ENCODE peak calls at places on chromosomes 13 and 19, in seven cellular contexts. N is fibroblast of pulmonary artery, E is progenitor cell of endocrine pancreas, M is dorsolateral prefrontal cortex, D is HFF-Myc, Y is H9, F is breast epithelium. H is an unnamed sample.

GRCh38 chr19:13833330-13834265 is 38.4 kb downstream of the ZSWIM4 start:
- DNase-seq in N (peak), E (peak), M (peak), D (no peak), Y (peak), F (peak), H (peak)

GRCh38 chr19:917323-918151 is at the start of gene KISS1R:
- DNase-seq in N (no peak), E (peak), M (no peak), D (no peak), Y (peak), F (no peak), H (no peak)

GRCh38 chr13:28958018-28958417 is 137.9 kb downstream of the MTUS2 start:
- DNase-seq in N (no peak), E (no peak), M (no peak), D (no peak), Y (no peak), F (no peak), H (no peak)

GRCh38 chr13:34201050-34201913 is 383.3 kb downstream of the RFC3 start:
- DNase-seq in N (peak), E (no peak), M (no peak), D (no peak), Y (no peak), F (no peak), H (peak)

GRCh38 chr19:44764975-44765948 is 12.4 kb upstream of the CBLC start:
- DNase-seq in N (peak), E (no peak), M (no peak), D (no peak), Y (no peak), F (no peak), H (no peak)

GRCh38 chr13:112522578-112522977 is 65.4 kb downstream of the TUBGCP3 start:
- DNase-seq in N (no peak), E (no peak), M (no peak), D (peak), Y (no peak), F (no peak), H (no peak)

GRCh38 chr13:77374786-77375185 is 47.9 kb upstream of the MYCBP2 start:
- DNase-seq in N (no peak), E (no peak), M (no peak), D (no peak), Y (no peak), F (no peak), H (no peak)

GRCh38 chr19:16298334-16298733 is 26.3 kb upstream of the KLF2 start:
- DNase-seq in N (no peak), E (no peak), M (no peak), D (no peak), Y (no peak), F (no peak), H (no peak)

GRCh38 chr19:16509141-16510061 is 13.2 kb downstream of the C19orf44 start:
- DNase-seq in N (peak), E (no peak), M (peak), D (no peak), Y (no peak), F (no peak), H (no peak)

GRCh38 chr19:46748325-46749109 is 2.3 kb upstream of the STRN4 start:
- DNase-seq in N (peak), E (peak), M (no peak), D (no peak), Y (peak), F (no peak), H (no peak)

GRCh38 chr19:2533072-2533425 is 57.1 kb downstream of the GADD45B start:
- DNase-seq in N (no peak), E (no peak), M (no peak), D (no peak), Y (no peak), F (no peak), H (no peak)

GRCh38 chr13:61778531-61778930 is 362.9 kb upstream of the PCDH20 start:
- DNase-seq in N (no peak), E (no peak), M (no peak), D (no peak), Y (peak), F (no peak), H (no peak)

GRCh38 chr13:34533941-34534340 is 408.1 kb upstream of the NBEA start:
- DNase-seq in N (no peak), E (no peak), M (no peak), D (no peak), Y (no peak), F (no peak), H (no peak)

GRCh38 chr19:44617481-44617880 is 4.1 kb downstream of the IGSF23 start:
- DNase-seq in N (no peak), E (no peak), M (no peak), D (no peak), Y (no peak), F (no peak), H (no peak)

GRCh38 chr13:36124236-36124822 is 6.9 kb downstream of the DCLK1 start:
- DNase-seq in N (peak), E (no peak), M (no peak), D (no peak), Y (no peak), F (no peak), H (no peak)

GRCh38 chr19:34341935-34342680 is 22.9 kb upstream of the GPI start:
- DNase-seq in N (no peak), E (no peak), M (no peak), D (no peak), Y (no peak), F (no peak), H (no peak)

GRCh38 chr13:28568286-28568685 is 73.4 kb upstream of the FLT1 start:
- DNase-seq in N (peak), E (no peak), M (peak), D (no peak), Y (no peak), F (peak), H (peak)

GRCh38 chr13:46799139-46799538 is 2.2 kb upstream of the ESD start:
- DNase-seq in N (no peak), E (no peak), M (no peak), D (no peak), Y (no peak), F (no peak), H (no peak)
- TF ChIP-seq CTCF in N (no peak), E (no peak), M (no peak), D (no peak), Y (no peak), F (no peak), H (no peak)

DNA sequence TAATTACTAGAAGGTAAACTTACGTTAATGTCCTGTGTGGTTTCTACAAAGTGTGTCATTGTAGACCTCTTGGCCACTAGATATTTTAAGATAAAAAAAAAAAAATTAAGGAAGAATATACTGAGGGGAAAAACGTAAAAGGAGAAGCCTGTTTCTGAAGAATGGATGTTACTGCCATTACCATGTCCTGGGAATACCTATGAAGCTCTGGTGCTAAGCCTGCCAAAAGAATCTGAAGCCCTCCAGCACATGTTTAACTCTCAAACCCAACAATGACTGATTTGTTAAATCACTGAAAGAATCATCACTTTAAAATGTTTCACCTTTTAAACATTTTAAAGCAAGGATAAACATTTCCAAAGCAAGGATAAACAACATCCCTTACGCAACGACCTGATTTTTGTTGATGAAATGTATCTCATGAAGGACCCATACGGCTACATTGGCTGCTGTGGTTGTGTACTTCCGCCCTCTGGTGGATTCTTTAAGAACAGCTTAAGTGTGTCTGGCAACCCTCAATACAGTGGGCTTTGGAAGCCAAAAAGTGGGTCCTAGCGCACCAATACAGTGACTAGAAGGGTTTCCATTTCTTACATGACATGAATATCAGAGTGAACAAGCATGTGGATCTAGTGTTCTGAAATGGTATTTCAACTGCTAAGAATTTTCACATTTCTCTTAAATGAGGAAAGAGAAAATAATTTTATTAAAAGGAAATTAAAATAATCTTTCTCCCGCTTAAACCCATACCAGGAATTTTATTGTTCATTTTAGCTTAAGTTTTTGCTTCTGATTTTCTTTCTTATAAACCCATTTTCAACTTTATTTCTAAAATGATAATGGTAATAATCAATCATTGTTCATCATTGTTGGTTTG is 74.5 kb upstream of the RAP2A start:
- DNase-seq in N (peak), E (peak), M (no peak), D (peak), Y (peak), F (no peak), H (peak)
- TF ChIP-seq CTCF in N (peak), E (peak), M (peak), D (peak), Y (peak), F (peak), H (peak)

DNA sequence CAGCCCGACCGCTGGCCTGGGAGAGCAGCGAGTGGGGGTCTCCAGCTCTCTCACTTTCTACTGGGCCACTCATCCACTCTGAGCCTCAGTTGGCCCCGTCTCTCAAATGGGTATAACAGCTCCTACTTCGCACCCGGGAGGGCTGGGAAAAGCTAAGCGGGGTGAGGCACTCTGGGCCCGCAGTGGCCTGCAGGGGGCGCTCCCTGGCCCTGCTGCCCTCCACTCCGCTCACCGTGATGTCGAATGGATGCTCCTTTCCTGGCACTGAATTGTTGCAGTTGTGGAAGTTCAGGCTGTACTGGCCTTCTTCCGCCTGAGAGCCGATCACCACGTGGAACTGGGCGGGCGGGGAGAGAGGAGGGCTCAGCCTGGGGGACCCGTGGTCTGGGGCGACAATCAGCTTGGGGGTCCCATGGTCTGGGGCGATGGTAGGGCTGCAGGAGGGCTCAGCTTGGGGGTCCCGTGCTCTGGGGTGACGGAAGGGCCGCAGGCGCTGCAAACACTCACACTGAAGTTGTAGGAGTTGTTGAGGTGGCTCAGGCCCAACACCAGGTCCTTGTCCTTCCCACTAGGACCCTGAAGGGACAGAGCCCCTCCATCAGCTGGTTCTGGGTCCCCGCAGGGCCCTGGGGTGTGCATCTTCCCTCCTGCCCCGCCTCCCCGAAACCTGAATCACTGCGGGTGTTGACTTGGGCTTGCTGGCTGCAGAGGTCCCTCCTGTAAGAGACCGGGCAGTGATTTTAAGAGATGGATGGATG is 3.9 kb downstream of the GPR108 start:
- DNase-seq in N (no peak), E (no peak), M (no peak), D (no peak), Y (no peak), F (no peak), H (no peak)
- TF ChIP-seq CTCF in N (no peak), E (peak), M (no peak), D (peak), Y (peak), F (no peak), H (peak)

GRCh38 chr19:4343845-4344713 is 717 bp downstream of the MPND start:
- DNase-seq in N (no peak), E (no peak), M (no peak), D (no peak), Y (no peak), F (no peak), H (no peak)

GRCh38 chr19:4342421-4343055 is 824 bp upstream of the MPND start:
- DNase-seq in N (peak), E (peak), M (peak), D (peak), Y (peak), F (peak), H (peak)

GRCh38 chr19:4345656-4346383 is 2.5 kb downstream of the MPND start:
- DNase-seq in N (no peak), E (no peak), M (no peak), D (no peak), Y (no peak), F (no peak), H (no peak)

GRCh38 chr19:4347521-4347920 is 4.2 kb downstream of the MPND start:
- DNase-seq in N (no peak), E (no peak), M (no peak), D (no peak), Y (no peak), F (no peak), H (no peak)

GRCh38 chr19:4343056-4343844 is at the start of gene MPND:
- DNase-seq in N (peak), E (peak), M (peak), D (no peak), Y (peak), F (peak), H (no peak)
- TF ChIP-seq CTCF in N (peak), E (peak), M (no peak), D (peak), Y (peak), F (no peak), H (no peak)